ENCODE peak calls at places on chromosomes 6 and 20, in seven cellular contexts. H, E, U, P, W, Z and G are unnamed samples.

GRCh38 chr20:8534368-8534767 is 402.3 kb downstream of the PLCB1 start:
- DNase-seq in U (no peak), H (no peak), W (no peak), Z (no peak), P (no peak), E (no peak), G (no peak)

GRCh38 chr20:57205625-57206219 is 60.7 kb downstream of the BMP7 start:
- DNase-seq in Z (no peak), W (no peak), P (no peak), E (no peak), U (peak), H (no peak), G (no peak)

GRCh38 chr6:136225496-136225895 is 24.6 kb downstream of the MTFR2 start:
- DNase-seq in W (no peak), E (no peak), P (no peak), Z (no peak), H (no peak), U (no peak), G (no peak)

GRCh38 chr6:40393641-40394040 is 193.5 kb downstream of the LRFN2 start:
- DNase-seq in E (no peak), P (no peak), Z (no peak), U (no peak), W (no peak), H (no peak), G (no peak)

GRCh38 chr6:5534643-5535042 is 273.3 kb downstream of the FARS2 start:
- DNase-seq in U (no peak), E (no peak), P (no peak), Z (no peak), H (no peak), W (no peak), G (no peak)

GRCh38 chr6:132820629-132821381 is 6.4 kb downstream of the RPS12 start:
- DNase-seq in Z (no peak), W (no peak), P (no peak), E (no peak), U (peak), H (no peak), G (no peak)

GRCh38 chr20:9660236-9660868 is 146.0 kb downstream of the LAMP5 start:
- DNase-seq in W (no peak), H (peak), E (no peak), Z (no peak), P (no peak), U (peak), G (no peak)

GRCh38 chr6:34929241-34929978 is 40.4 kb downstream of the ANKS1A start:
- DNase-seq in H (no peak), P (no peak), W (no peak), E (no peak), U (no peak), Z (no peak), G (no peak)

GRCh38 chr20:60108397-60108796 is 150.2 kb downstream of the CDH26 start:
- DNase-seq in U (no peak), P (no peak), E (no peak), Z (no peak), H (no peak), W (no peak), G (no peak)

GRCh38 chr6:17193376-17193775 is 87.8 kb upstream of the RBM24 start:
- DNase-seq in W (no peak), P (no peak), Z (no peak), E (no peak), U (peak), H (no peak), G (no peak)

GRCh38 chr20:31968299-31969126 is 562 bp downstream of the XKR7 start:
- DNase-seq in W (peak), H (peak), Z (peak), P (peak), E (no peak), U (peak), G (no peak)

GRCh38 chr20:29873946-29874345 is 1383.5 kb upstream of the DEFB115 start:
- DNase-seq in E (peak), U (no peak), P (peak), W (peak), H (no peak), Z (no peak), G (no peak)

GRCh38 chr6:157211603-157212455 is 111.5 kb downstream of the TMEM242 start:
- DNase-seq in Z (no peak), W (no peak), E (no peak), H (no peak), P (no peak), U (no peak), G (no peak)

GRCh38 chr6:166957087-166957804 is 896 bp upstream of the RNASET2 start:
- DNase-seq in P (peak), Z (no peak), W (peak), U (peak), E (peak), H (no peak), G (no peak)

GRCh38 chr20:31587545-31588389 is 17.3 kb upstream of the ID1 start:
- DNase-seq in W (peak), E (no peak), Z (no peak), H (no peak), U (peak), P (no peak), G (no peak)

GRCh38 chr6:150723857-150724256 is 124.2 kb downstream of the PLEKHG1 start:
- DNase-seq in Z (no peak), H (no peak), W (no peak), E (no peak), P (no peak), U (no peak), G (no peak)

GRCh38 chr6:138088307-138088744 is 18.9 kb downstream of the PERP start:
- DNase-seq in H (no peak), E (no peak), U (peak), P (peak), W (no peak), Z (no peak), G (no peak)

GRCh38 chr6:40543133-40543532 is 44.0 kb downstream of the LRFN2 start:
- DNase-seq in U (no peak), P (peak), Z (no peak), W (no peak), E (no peak), H (no peak), G (no peak)

GRCh38 chr6:110656492-110656891 is 158.8 kb downstream of the CDK19 start:
- DNase-seq in E (no peak), P (peak), Z (no peak), H (no peak), U (no peak), W (no peak), G (no peak)

GRCh38 chr20:50015636-50015992 is 32.8 kb downstream of the SNAI1 start:
- DNase-seq in Z (no peak), H (no peak), E (no peak), U (no peak), W (no peak), P (no peak), G (no peak)

GRCh38 chr20:60101201-60101893 is 143.1 kb downstream of the CDH26 start:
- DNase-seq in P (no peak), W (no peak), Z (no peak), H (no peak), E (no peak), U (no peak), G (no peak)

GRCh38 chr6:135974416-135974815 is 122.9 kb downstream of the PDE7B start:
- DNase-seq in H (no peak), Z (no peak), U (no peak), P (peak), W (no peak), E (no peak), G (no peak)

GRCh38 chr6:111657146-111657545 is 51.5 kb upstream of the TRAF3IP2 start:
- DNase-seq in P (no peak), E (no peak), W (no peak), U (peak), Z (no peak), H (no peak), G (no peak)

GRCh38 chr20:50354690-50355592 is 155.2 kb upstream of the PTPN1 start:
- DNase-seq in W (no peak), Z (no peak), H (no peak), U (no peak), P (no peak), E (peak), G (no peak)

GRCh38 chr20:12464036-12464435 is 544.7 kb upstream of the SPTLC3 start:
- DNase-seq in U (no peak), E (no peak), H (no peak), Z (no peak), P (no peak), W (no peak), G (no peak)

GRCh38 chr6:82818727-82819126 is 246.9 kb downstream of the UBE3D start:
- DNase-seq in U (peak), E (no peak), W (no peak), P (no peak), H (no peak), Z (no peak), G (no peak)

GRCh38 chr20:60262967-60263603 is 304.9 kb downstream of the CDH26 start:
- DNase-seq in E (no peak), H (no peak), P (no peak), Z (peak), U (no peak), W (no peak), G (no peak)

GRCh38 chr6:44040786-44041185 is 86.5 kb downstream of the MRPL14 start:
- DNase-seq in E (peak), P (no peak), U (no peak), H (no peak), Z (no peak), W (no peak), G (no peak)

GRCh38 chr20:57475388-57476072 is 49.4 kb downstream of the CTCFL start:
- DNase-seq in E (peak), Z (no peak), W (no peak), U (no peak), H (no peak), P (no peak), G (no peak)

GRCh38 chr6:33727932-33728331 is 16.4 kb upstream of the UQCC2 start:
- DNase-seq in E (no peak), P (no peak), H (no peak), U (no peak), Z (no peak), W (no peak), G (no peak)

GRCh38 chr6:7821426-7821825 is 89.2 kb downstream of the TXNDC5 start:
- DNase-seq in H (no peak), Z (no peak), E (no peak), W (no peak), U (peak), P (no peak), G (no peak)

GRCh38 chr20:23928788-23929187 is 49.2 kb upstream of the CST5 start:
- DNase-seq in W (no peak), U (no peak), H (no peak), P (no peak), Z (no peak), E (no peak), G (no peak)

GRCh38 chr6:36220211-36220610 is 23.7 kb downstream of the BRPF3 start:
- DNase-seq in P (no peak), U (no peak), E (no peak), W (no peak), H (no peak), Z (no peak), G (no peak)

GRCh38 chr6:122996797-122997520 is 924 bp downstream of the CLVS2 start:
- DNase-seq in E (no peak), Z (no peak), U (no peak), H (no peak), P (peak), W (no peak), G (no peak)

GRCh38 chr6:132648356-132648755 is 10.6 kb downstream of the TAAR1 start:
- DNase-seq in E (no peak), Z (no peak), W (no peak), H (no peak), U (peak), P (no peak), G (no peak)

GRCh38 chr20:5073154-5074049 is 46.4 kb downstream of the PCNA start:
- DNase-seq in W (no peak), P (no peak), E (peak), H (peak), U (peak), Z (no peak), G (no peak)

GRCh38 chr6:84284428-84285033 is 57.1 kb upstream of the CEP162 start:
- DNase-seq in H (no peak), E (no peak), W (peak), U (no peak), Z (no peak), P (no peak), G (no peak)